ENCODE peak calls at places on chromosomes 2 and 18, in six cellular contexts. T, R, H, G, V and Z are unnamed samples.

GRCh38 chr2:119234021-119235019 is 10.7 kb downstream of the STEAP3 start:
- DNase-seq in H (no peak), G (peak; percentile 29), T (no peak), R (peak; percentile 37), V (no peak), Z (peak; percentile 39)

GRCh38 chr2:121529439-121530209 is 1.1 kb upstream of the RNU4ATAC start:
- DNase-seq in V (peak; percentile 75), G (peak; percentile 64), R (peak; percentile 43), H (no peak), T (peak; percentile 46), Z (peak; percentile 80)

GRCh38 chr2:150474326-150475074 is 13.0 kb downstream of the RND3 start:
- DNase-seq in T (no peak), G (peak; percentile 38), H (no peak), R (no peak), V (no peak), Z (peak; percentile 39)

GRCh38 chr18:58443671-58444070 is 185.2 kb downstream of the ALPK2 start:
- DNase-seq in R (no peak), V (no peak), G (no peak), H (no peak), T (no peak), Z (no peak)

GRCh38 chr18:8750954-8751415 is 45.6 kb downstream of the MTCL1 start:
- DNase-seq in V (no peak), R (peak; percentile 66), H (no peak), G (peak; percentile 88), T (peak; percentile 95), Z (peak; percentile 98)

GRCh38 chr2:203453858-203454451 is 81.1 kb downstream of the RAPH1 start:
- DNase-seq in G (peak; percentile 79), R (peak; percentile 59), H (no peak), T (peak; percentile 65), V (no peak), Z (peak; percentile 70)

GRCh38 chr2:20674974-20675679 is 8.2 kb downstream of the GDF7 start:
- DNase-seq in G (peak; percentile 89), T (peak; percentile 67), H (peak; percentile 62), V (no peak), R (peak; percentile 32), Z (peak; percentile 52)

GRCh38 chr2:239289545-239289944 is 111.3 kb downstream of the HDAC4 start:
- DNase-seq in G (no peak), T (no peak), R (no peak), H (no peak), V (no peak), Z (no peak)

GRCh38 chr18:66999003-66999402 is 395.1 kb upstream of the CDH19 start:
- DNase-seq in G (no peak), V (no peak), H (no peak), R (no peak), T (no peak), Z (no peak)

GRCh38 chr2:32745191-32745590 is 117.3 kb downstream of the TTC27 start:
- DNase-seq in T (peak; percentile 25), H (no peak), G (peak; percentile 47), R (peak; percentile 47), V (no peak), Z (no peak)

GRCh38 chr2:112433932-112434730 is 686 bp upstream of the RGPD8 start:
- DNase-seq in V (no peak), R (no peak), H (no peak), T (no peak), G (no peak), Z (no peak)

GRCh38 chr2:233288663-233289062 is 19.0 kb upstream of the SAG start:
- DNase-seq in V (no peak), G (peak; percentile 5), T (no peak), H (no peak), R (no peak), Z (peak; percentile 18)

GRCh38 chr2:206452242-206452641 is 8.9 kb downstream of the ADAM23 start:
- DNase-seq in H (no peak), R (peak; percentile 15), G (no peak), T (no peak), V (no peak), Z (no peak)

GRCh38 chr2:217929757-217930707 is 72.8 kb downstream of the TNS1 start:
- DNase-seq in G (peak; percentile 92), H (no peak), T (peak; percentile 96), R (peak; percentile 58), V (no peak), Z (peak; percentile 55)

GRCh38 chr18:36561046-36561445 is 263.5 kb downstream of the FHOD3 start:
- DNase-seq in V (no peak), H (no peak), G (no peak), R (no peak), T (no peak), Z (no peak)

GRCh38 chr2:173630425-173631122 is 275.9 kb downstream of the CDCA7 start:
- DNase-seq in H (no peak), G (no peak), V (no peak), R (no peak), T (no peak), Z (no peak)

GRCh38 chr2:167181134-167181533 is 292.9 kb downstream of the XIRP2 start:
- DNase-seq in R (peak; percentile 79), G (peak; percentile 78), H (no peak), V (no peak), T (peak; percentile 58), Z (no peak)

GRCh38 chr2:100535850-100536249 is 26.9 kb upstream of the PDCL3 start:
- DNase-seq in H (no peak), V (no peak), R (no peak), T (no peak), G (no peak), Z (no peak)

GRCh38 chr2:144449028-144449406 is 70.9 kb downstream of the ZEB2 start:
- DNase-seq in R (no peak), H (peak; percentile 21), V (peak; percentile 23), T (peak; percentile 33), G (peak; percentile 41), Z (no peak)
- TF ChIP-seq CTCF in R (peak; percentile 24), H (peak; percentile 13), V (no peak), T (peak; percentile 61), G (peak; percentile 35), Z (peak; percentile 40)

GRCh38 chr18:51195086-51195601 is 2.3 kb downstream of the MEX3C start:
- DNase-seq in V (no peak), G (peak; percentile 42), R (no peak), H (no peak), T (no peak), Z (peak; percentile 37)

GRCh38 chr18:51195602-51196115 is 1.8 kb downstream of the MEX3C start:
- DNase-seq in G (peak; percentile 54), V (peak; percentile 41), R (peak; percentile 69), T (peak; percentile 20), H (no peak), Z (peak; percentile 28)

GRCh38 chr18:51193621-51194287 is 3.7 kb downstream of the MEX3C start:
- DNase-seq in R (peak; percentile 31), H (no peak), V (no peak), T (peak; percentile 52), G (peak; percentile 64), Z (peak; percentile 44)

GRCh38 chr18:51196116-51196810 is 1.2 kb downstream of the MEX3C start:
- DNase-seq in R (peak; percentile 11), G (peak; percentile 27), V (peak; percentile 54), T (peak; percentile 24), H (peak; percentile 45), Z (peak; percentile 30)

DNA sequence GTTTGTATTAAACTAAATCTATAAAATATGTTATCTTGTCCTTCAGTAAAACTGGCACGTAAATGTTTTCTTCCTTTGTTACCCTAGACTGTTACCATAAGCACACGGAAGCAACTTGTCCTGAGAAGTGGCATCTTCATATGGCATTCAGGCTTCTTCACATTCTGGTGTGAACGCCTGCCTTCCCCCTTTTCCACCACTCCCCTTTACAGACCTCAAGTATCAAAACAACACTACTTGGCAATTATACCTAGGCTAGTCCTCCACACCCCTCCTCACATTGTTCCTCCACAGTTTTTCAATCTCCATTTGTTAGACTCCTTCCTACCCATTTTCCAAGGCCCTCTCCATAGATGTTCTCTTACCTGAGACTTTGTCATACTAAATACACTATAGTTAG is 2.9 kb downstream of the MEX3C start:
- DNase-seq in H (no peak), V (no peak), G (no peak), T (peak; percentile 9), R (no peak), Z (no peak)
- H3K4me3 ChIP-seq in H (peak overlapping the region; percentile 91), V (no peak overlapping the region), G (peak overlapping the region; percentile 83), T (peak overlapping the region; percentile 95), R (peak overlapping the region; percentile 97), Z (peak overlapping the region; percentile 98)

GRCh38 chr2:201327678-201328077 is 29.5 kb downstream of the FLACC1 start:
- DNase-seq in G (no peak), T (no peak), V (no peak), H (no peak), R (no peak), Z (no peak)
- TF ChIP-seq CTCF in G (no peak), T (no peak), V (no peak), H (no peak), R (no peak), Z (no peak)

GRCh38 chr2:75752828-75753227 is 42.1 kb upstream of the GCFC2 start:
- DNase-seq in H (no peak), R (no peak), T (no peak), G (no peak), V (no peak), Z (no peak)

GRCh38 chr2:75751824-75752468 is 41.2 kb upstream of the GCFC2 start:
- DNase-seq in H (no peak), V (no peak), R (no peak), G (no peak), T (no peak), Z (no peak)

GRCh38 chr2:75751360-75751759 is 40.6 kb upstream of the GCFC2 start:
- DNase-seq in R (no peak), V (no peak), T (no peak), G (no peak), H (no peak), Z (no peak)
- H3K4me3 ChIP-seq in R (no peak overlapping the region), V (no peak overlapping the region), T (no peak overlapping the region), G (no peak overlapping the region), H (no peak overlapping the region), Z (no peak overlapping the region)

DNA sequence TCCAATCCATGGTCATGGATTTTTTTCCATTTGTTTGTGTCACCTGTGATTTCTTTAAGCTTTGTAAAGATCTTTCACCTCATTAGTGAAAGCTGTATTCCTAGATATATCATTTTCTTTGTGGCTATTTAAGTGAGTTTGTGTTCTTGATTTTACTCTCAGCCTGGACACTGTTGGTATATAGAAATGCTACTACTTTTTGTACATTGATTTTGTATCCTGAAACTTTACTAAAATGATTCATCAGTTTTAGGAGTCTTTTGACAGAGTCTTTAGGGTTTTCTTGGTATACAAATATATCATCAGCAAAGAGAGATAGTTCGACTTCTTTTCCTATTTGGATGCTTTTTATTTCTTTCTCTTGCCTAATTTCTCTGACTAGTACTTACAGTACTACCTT is 12.3 kb downstream of the GKN2 start:
- DNase-seq in R (no peak), H (no peak), G (no peak), V (no peak), T (no peak), Z (no peak)
- TF ChIP-seq CTCF in R (no peak), H (no peak), G (no peak), V (no peak), T (no peak), Z (no peak)

GRCh38 chr18:34591920-34592444 is 118.1 kb upstream of the DTNA start:
- DNase-seq in V (no peak), T (no peak), G (no peak), R (no peak), H (no peak), Z (no peak)
- H3K4me3 ChIP-seq in V (no peak overlapping the region), T (no peak overlapping the region), G (no peak overlapping the region), R (no peak overlapping the region), H (no peak overlapping the region), Z (no peak overlapping the region)